ENCODE peak calls at places on chromosomes 4 and X, in seven cellular contexts. Y, M, L, O, I, F and Z are unnamed samples.

GRCh38 chrX:43564953-43565352 is 91.1 kb upstream of the MAOA start:
- DNase-seq in Y (no peak), M (no peak), L (no peak), O (no peak), I (no peak), F (no peak), Z (no peak)

GRCh38 chr4:150978738-150979575 is 36.1 kb downstream of the LRBA start:
- DNase-seq in Y (no peak), M (no peak), L (no peak), O (no peak), I (no peak), F (no peak), Z (no peak)

GRCh38 chrX:13669246-13669689 is 16.3 kb downstream of the TCEANC start:
- DNase-seq in Y (peak), M (peak), L (peak), O (peak), I (no peak), F (no peak), Z (peak)

GRCh38 chr4:161256716-161257115 is 907.1 kb downstream of the FSTL5 start:
- DNase-seq in Y (peak), M (no peak), L (no peak), O (no peak), I (no peak), F (no peak), Z (no peak)

GRCh38 chr4:125432078-125432477 is 117.3 kb downstream of the FAT4 start:
- DNase-seq in Y (peak), M (peak), L (peak), O (no peak), I (no peak), F (no peak), Z (peak)

GRCh38 chr4:26302390-26302897 is 18.4 kb upstream of the RBPJ start:
- DNase-seq in Y (no peak), M (no peak), L (no peak), O (no peak), I (no peak), F (peak), Z (no peak)

GRCh38 chr4:38857354-38858096 is 908 bp upstream of the TLR6 start:
- DNase-seq in Y (peak), M (peak), L (peak), O (no peak), I (no peak), F (peak), Z (peak)

GRCh38 chr4:165656829-165657467 is 216.1 kb upstream of the TLL1 start:
- DNase-seq in Y (no peak), M (no peak), L (no peak), O (no peak), I (no peak), F (no peak), Z (no peak)

GRCh38 chrX:13892856-13893255 is 76.0 kb upstream of the GPM6B start:
- DNase-seq in Y (peak), M (peak), L (no peak), O (no peak), I (no peak), F (no peak), Z (no peak)

GRCh38 chrX:113548308-113549015 is 707.8 kb upstream of the AMOT start:
- DNase-seq in Y (no peak), M (no peak), L (no peak), O (no peak), I (no peak), F (no peak), Z (no peak)

GRCh38 chr4:75675004-75675531 is 1.9 kb upstream of the G3BP2 start:
- DNase-seq in Y (no peak), M (no peak), L (no peak), O (no peak), I (no peak), F (no peak), Z (peak)

GRCh38 chr4:150510176-150510875 is 71.6 kb upstream of the MAB21L2 start:
- DNase-seq in Y (peak), M (peak), L (peak), O (peak), I (no peak), F (no peak), Z (peak)

GRCh38 chr4:5079581-5079980 is 28.3 kb downstream of the STK32B start:
- DNase-seq in Y (no peak), M (peak), L (peak), O (no peak), I (no peak), F (no peak), Z (peak)

GRCh38 chr4:77012726-77013125 is 63.1 kb downstream of the CCNI start:
- DNase-seq in Y (no peak), M (no peak), L (no peak), O (no peak), I (no peak), F (no peak), Z (no peak)

GRCh38 chr4:1985287-1985686 is 23.5 kb downstream of the NELFA start:
- DNase-seq in Y (no peak), M (no peak), L (no peak), O (no peak), I (no peak), F (no peak), Z (no peak)

GRCh38 chr4:110631582-110632505 is 9.0 kb upstream of the PITX2 start:
- DNase-seq in Y (peak), M (peak), L (peak), O (peak), I (no peak), F (peak), Z (peak)